ENCODE peak calls at places on chromosomes 2 and 18, in ten cellular contexts. U is NCI-H748 treated with DMSO at 0.1 percent for 48 hours; H is DMS153; I is stimulated activated CD8-positive, alpha-beta memory T cell treated with anti-CD3 and anti-CD28 coated beads, Interleukin-15, amount 100 ng/mL, for 48 hours; K is T-helper 1 cell; V is brain microvascular endothelial cell; D is NCI-H2171; C is HT1080; P is T-helper 9 cell; E is activated T-cell treated with anti-CD3 and anti-CD28 coated beads for 48 hours. B is an unnamed sample.

GRCh38 chr18:74264303-74265020 is 27.3 kb downstream of the CYB5A start:
- DNase-seq in D (no peak), I (no peak), H (no peak), U (no peak), V (no peak), P (no peak), C (no peak), E (no peak), K (no peak), B (no peak)

GRCh38 chr2:8477511-8478132 is 204.2 kb upstream of the ID2 start:
- DNase-seq in I (no peak), C (no peak), U (no peak), D (no peak), E (no peak), P (no peak), V (no peak), H (peak), K (no peak), B (peak)

GRCh38 chr2:149727927-149728326 is 140.4 kb upstream of the MMADHC start:
- DNase-seq in V (no peak), K (no peak), U (no peak), H (no peak), I (no peak), E (no peak), C (no peak), P (no peak), D (no peak), B (no peak)

GRCh38 chr2:218224206-218224605 is 7.2 kb downstream of the ARPC2 start:
- DNase-seq in U (no peak), K (no peak), I (no peak), D (no peak), P (no peak), V (no peak), H (no peak), C (no peak), E (no peak), B (peak)

GRCh38 chr2:84807063-84807485 is 73.8 kb downstream of the TRABD2A start:
- DNase-seq in I (no peak), V (peak), E (no peak), H (no peak), D (no peak), C (peak), U (no peak), P (no peak), K (no peak), B (no peak)

GRCh38 chr2:44996356-44996755 is 12.9 kb downstream of the SIX2 start:
- DNase-seq in E (no peak), D (no peak), I (no peak), V (no peak), K (no peak), H (no peak), U (no peak), P (no peak), C (no peak), B (no peak)

GRCh38 chr2:61550375-61551209 is 12.4 kb upstream of the XPO1 start:
- DNase-seq in I (no peak), V (peak), E (no peak), U (no peak), D (no peak), P (no peak), C (no peak), H (no peak), K (no peak), B (no peak)

GRCh38 chr2:195658541-195658890 is 1.5 kb downstream of the SLC39A10 start:
- DNase-seq in C (peak), V (peak), I (no peak), H (peak), U (peak), E (no peak), D (peak), K (no peak), P (no peak), B (no peak)

GRCh38 chr18:31557446-31557845 is 34.2 kb upstream of the TTR start:
- DNase-seq in K (no peak), E (no peak), C (no peak), U (no peak), D (no peak), P (no peak), I (no peak), V (no peak), H (no peak), B (no peak)

GRCh38 chr2:39665811-39666488 is at the start of gene TMEM178A:
- DNase-seq in K (no peak), P (no peak), E (peak), V (no peak), U (no peak), I (no peak), C (no peak), H (no peak), D (peak), B (peak)

GRCh38 chr2:156087875-156088274 is 244.6 kb downstream of the NR4A2 start:
- DNase-seq in K (no peak), P (no peak), D (no peak), H (peak), E (no peak), V (peak), C (peak), I (no peak), U (no peak), B (no peak)

GRCh38 chr2:99827296-99827999 is 314.9 kb downstream of the AFF3 start:
- DNase-seq in V (no peak), H (no peak), I (no peak), P (no peak), E (no peak), K (no peak), D (no peak), C (no peak), U (no peak), B (no peak)

GRCh38 chr2:190150413-190150812 is 87.9 kb upstream of the MSTN start:
- DNase-seq in U (no peak), C (no peak), I (no peak), P (no peak), E (no peak), D (no peak), K (no peak), V (no peak), H (no peak), B (no peak)

GRCh38 chr2:15169326-15170038 is 391.7 kb downstream of the NBAS start:
- DNase-seq in H (no peak), K (no peak), I (no peak), E (no peak), V (peak), C (peak), U (no peak), D (no peak), P (no peak), B (no peak)

GRCh38 chr2:173720310-173720709 is 244.9 kb downstream of the SP3 start:
- DNase-seq in K (no peak), I (no peak), V (peak), U (no peak), H (no peak), C (peak), P (no peak), E (no peak), D (no peak), B (no peak)

GRCh38 chr18:42413870-42414269 is 458.8 kb downstream of the PIK3C3 start:
- DNase-seq in P (no peak), C (no peak), V (peak), E (no peak), D (no peak), K (no peak), I (no peak), U (no peak), H (no peak), B (no peak)

GRCh38 chr2:42602218-42602936 is 33.9 kb downstream of the MTA3 start:
- DNase-seq in D (peak), P (no peak), H (peak), I (no peak), U (peak), V (no peak), K (no peak), E (no peak), C (no peak), B (no peak)

GRCh38 chr2:85989288-85989865 is 100.6 kb upstream of the ST3GAL5 start:
- DNase-seq in D (no peak), H (no peak), E (no peak), U (no peak), K (no peak), C (no peak), P (no peak), I (no peak), V (no peak), B (no peak)

GRCh38 chr18:54946149-54946581 is 13.1 kb downstream of the CCDC68 start:
- DNase-seq in D (no peak), K (no peak), V (peak), E (no peak), P (no peak), H (no peak), I (no peak), U (no peak), C (peak), B (no peak)

GRCh38 chr18:32346667-32347066 is 124.0 kb downstream of the GAREM1 start:
- DNase-seq in E (no peak), D (no peak), I (no peak), U (no peak), C (no peak), P (no peak), H (no peak), V (peak), K (no peak), B (peak)